ENCODE peak calls at places on chromosomes 5 and 9, in seven cellular contexts. A, X, W, Z, F, G and T are unnamed samples.

GRCh38 chr5:2699686-2700085 is 51.8 kb downstream of the IRX2 start:
- DNase-seq in X (no peak), G (no peak), W (no peak), A (no peak), Z (no peak), F (no peak), T (no peak)

GRCh38 chr5:141245250-141245717 is at the start of gene PCDHB15:
- DNase-seq in W (no peak), G (no peak), Z (no peak), F (no peak), A (no peak), X (no peak), T (no peak)

GRCh38 chr9:18427691-18428090 is 46.3 kb upstream of the ADAMTSL1 start:
- DNase-seq in F (no peak), X (no peak), G (no peak), W (no peak), A (no peak), Z (no peak), T (no peak)

GRCh38 chr5:144254552-144254951 is 83.9 kb downstream of the KCTD16 start:
- DNase-seq in A (no peak), F (no peak), G (no peak), W (no peak), X (no peak), Z (no peak), T (no peak)

GRCh38 chr9:33138768-33139167 is 28.4 kb downstream of the B4GALT1 start:
- DNase-seq in X (no peak), G (no peak), A (no peak), Z (no peak), W (no peak), F (no peak), T (no peak)

GRCh38 chr5:176837707-176838115 is 27.4 kb downstream of the UNC5A start:
- DNase-seq in A (no peak), W (peak), G (peak), X (peak), Z (peak), F (no peak), T (peak)

GRCh38 chr5:145856285-145856818 is 16.5 kb downstream of the GRXCR2 start:
- DNase-seq in G (no peak), W (peak), A (no peak), Z (no peak), F (no peak), X (no peak), T (no peak)

GRCh38 chr5:45578270-45578669 is 117.9 kb downstream of the HCN1 start:
- DNase-seq in X (no peak), W (no peak), G (no peak), F (no peak), A (no peak), Z (no peak), T (no peak)

GRCh38 chr5:77560677-77561263 is 68.7 kb upstream of the WDR41 start:
- DNase-seq in A (no peak), Z (no peak), F (peak), W (peak), X (no peak), G (peak), T (no peak)

GRCh38 chr9:135342206-135343130 is 137.1 kb upstream of the PPP1R26 start:
- DNase-seq in A (no peak), X (no peak), W (no peak), F (no peak), Z (no peak), G (no peak), T (no peak)

GRCh38 chr9:102845847-102846246 is 149.3 kb upstream of the CYLC2 start:
- DNase-seq in Z (no peak), W (no peak), F (no peak), A (peak), G (no peak), X (no peak), T (no peak)

GRCh38 chr9:95224371-95225015 is 93.0 kb downstream of the FANCC start:
- DNase-seq in W (peak), F (no peak), G (no peak), X (no peak), A (no peak), Z (no peak), T (no peak)

GRCh38 chr9:12640021-12640587 is 53.1 kb upstream of the TYRP1 start:
- DNase-seq in X (no peak), W (peak), G (peak), A (peak), Z (no peak), F (peak), T (no peak)

GRCh38 chr5:107698286-107698685 is 27.5 kb upstream of the EFNA5 start:
- DNase-seq in F (no peak), Z (no peak), W (peak), G (no peak), X (no peak), A (no peak), T (no peak)

GRCh38 chr5:164358531-164359259 is 853.3 kb downstream of the MAT2B start:
- DNase-seq in G (no peak), F (no peak), A (no peak), X (no peak), W (peak), Z (no peak), T (no peak)

GRCh38 chr9:32587901-32588300 is 14.9 kb upstream of the NDUFB6 start:
- DNase-seq in X (no peak), Z (no peak), F (no peak), W (peak), G (no peak), A (no peak), T (no peak)

GRCh38 chr5:168656633-168657032 is 77.5 kb upstream of the PANK3 start:
- DNase-seq in W (peak), A (no peak), G (no peak), Z (no peak), X (no peak), F (no peak), T (no peak)

GRCh38 chr5:68424799-68425537 is 209.4 kb downstream of the PIK3R1 start:
- DNase-seq in G (no peak), F (no peak), A (no peak), W (peak), X (no peak), Z (no peak), T (peak)